ENCODE peak calls at places on chromosomes 7 and 10, in eight cellular contexts. D is HFF-Myc; R is substantia nigra; X is chondrocyte; I is brain microvascular endothelial cell; E is retina; Z is activated CD8-positive, alpha-beta T cell treated with anti-CD3 and anti-CD28 coated beads, Interleukin-2, amount 10 ng/mL, durations not matched to agents 7 days and 5 days; S is neural progenitor cell. O is an unnamed sample.
A peak's percentile ranks its signal among the peaks of the same experiment; 100 is the strongest.

GRCh38 chr7:77370606-77371005 is 45.5 kb downstream of the GSAP start:
- DNase-seq in D (no peak), R (no peak), X (no peak), I (no peak), E (no peak), Z (no peak), S (no peak), O (no peak)

GRCh38 chr7:70498633-70499032 is 633.3 kb upstream of the GALNT17 start:
- DNase-seq in D (no peak), R (no peak), X (no peak), I (no peak), E (no peak), Z (no peak), S (no peak), O (peak; percentile 46)

GRCh38 chr7:141696386-141696785 is 5.6 kb downstream of the DENND11 start:
- DNase-seq in D (no peak), R (no peak), X (no peak), I (no peak), E (no peak), Z (no peak), S (no peak), O (no peak)

GRCh38 chr10:73889014-73889413 is 14.7 kb upstream of the CAMK2G start:
- DNase-seq in D (no peak), R (peak; percentile 20), X (no peak), I (peak; percentile 45), E (no peak), Z (no peak), S (no peak), O (no peak)

GRCh38 chr10:23270531-23270930 is 74.1 kb downstream of the C10orf67 start:
- DNase-seq in D (no peak), R (no peak), X (no peak), I (no peak), E (no peak), Z (no peak), S (no peak), O (no peak)

GRCh38 chr7:50418934-50419333 is 31.2 kb downstream of the FIGNL1 start:
- DNase-seq in D (no peak), R (no peak), X (no peak), I (no peak), E (no peak), Z (no peak), S (no peak), O (no peak)

GRCh38 chr7:876972-877311 is 588 bp downstream of the GET4 start:
- DNase-seq in D (no peak), R (no peak), X (peak; percentile 88), I (no peak), E (no peak), Z (no peak), S (no peak), O (no peak)

GRCh38 chr10:108465871-108466641 is 1301.5 kb upstream of the SORCS1 start:
- DNase-seq in D (no peak), R (no peak), X (peak; percentile 83), I (no peak), E (peak; percentile 71), Z (no peak), S (peak; percentile 65), O (no peak)

GRCh38 chr7:21617916-21618390 is 75.1 kb downstream of the DNAH11 start:
- DNase-seq in D (no peak), R (no peak), X (no peak), I (peak; percentile 81), E (no peak), Z (no peak), S (no peak), O (no peak)

GRCh38 chr10:7824251-7824650 is 5.9 kb downstream of the TAF3 start:
- DNase-seq in D (no peak), R (no peak), X (no peak), I (no peak), E (no peak), Z (no peak), S (no peak), O (no peak)

GRCh38 chr7:84013616-84014240 is 180.9 kb downstream of the SEMA3A start:
- DNase-seq in D (no peak), R (no peak), X (no peak), I (no peak), E (no peak), Z (no peak), S (peak; percentile 2), O (no peak)

GRCh38 chr7:17030559-17030958 is 148.8 kb upstream of the AGR3 start:
- DNase-seq in D (no peak), R (no peak), X (no peak), I (no peak), E (no peak), Z (no peak), S (no peak), O (no peak)

GRCh38 chr7:30459591-30460245 is 18.9 kb downstream of the NOD1 start:
- DNase-seq in D (peak; percentile 90), R (no peak), X (no peak), I (peak; percentile 81), E (no peak), Z (no peak), S (no peak), O (no peak)

GRCh38 chr7:111045469-111045868 is 45.5 kb upstream of the LRRN3 start:
- DNase-seq in D (no peak), R (no peak), X (no peak), I (no peak), E (no peak), Z (no peak), S (peak; percentile 10), O (no peak)

GRCh38 chr7:73387221-73387828 is 46.3 kb upstream of the FZD9 start:
- DNase-seq in D (no peak), R (no peak), X (no peak), I (no peak), E (no peak), Z (no peak), S (no peak), O (no peak)

GRCh38 chr10:60430017-60430416 is 40.3 kb upstream of the ANK3 start:
- DNase-seq in D (no peak), R (no peak), X (no peak), I (peak; percentile 82), E (no peak), Z (no peak), S (no peak), O (no peak)

GRCh38 chr7:1635401-1635800 is 34.7 kb upstream of the ELFN1 start:
- DNase-seq in D (no peak), R (no peak), X (peak; percentile 25), I (no peak), E (no peak), Z (no peak), S (no peak), O (no peak)